ENCODE peak calls at places on chromosome 14, in ten cellular contexts. O, X, A, C, K, I, D, B, Y and U are unnamed samples.

GRCh38 chr14:74763803-74764531 is 851 bp downstream of the YLPM1 start:
- DNase-seq in O (peak; percentile 18), X (no peak), A (peak; percentile 17), C (peak; percentile 3), K (no peak), I (no peak), D (no peak), B (peak; percentile 43), Y (peak; percentile 22), U (no peak)

GRCh38 chr14:73249108-73249507 is 11.8 kb downstream of the PAPLN start:
- DNase-seq in O (no peak), X (no peak), A (no peak), C (no peak), K (no peak), I (no peak), D (no peak), B (no peak), Y (no peak), U (no peak)

GRCh38 chr14:37668646-37669045 is 73.2 kb downstream of the TTC6 start:
- DNase-seq in O (no peak), X (no peak), A (no peak), C (peak; percentile 30), K (no peak), I (no peak), D (no peak), B (no peak), Y (no peak), U (no peak)

GRCh38 chr14:50319721-50320120 is 7.6 kb downstream of the DMAC2L start:
- DNase-seq in O (no peak), X (no peak), A (no peak), C (no peak), K (no peak), I (no peak), D (no peak), B (no peak), Y (no peak), U (no peak)

GRCh38 chr14:88189840-88190191 is 133.3 kb downstream of the KCNK10 start:
- DNase-seq in O (no peak), X (no peak), A (no peak), C (no peak), K (no peak), I (no peak), D (no peak), B (no peak), Y (no peak), U (no peak)

GRCh38 chr14:101235042-101235871 is 326.0 kb upstream of the DIO3 start:
- DNase-seq in O (peak; percentile 55), X (no peak), A (peak; percentile 54), C (peak; percentile 37), K (no peak), I (peak; percentile 38), D (no peak), B (peak; percentile 78), Y (peak; percentile 78), U (no peak)

GRCh38 chr14:91261115-91261514 is 16.6 kb upstream of the GPR68 start:
- DNase-seq in O (no peak), X (no peak), A (no peak), C (no peak), K (no peak), I (no peak), D (peak; percentile 51), B (no peak), Y (no peak), U (no peak)

GRCh38 chr14:95229749-95230148 is 72.4 kb upstream of the DICER1 start:
- DNase-seq in O (no peak), X (no peak), A (no peak), C (no peak), K (no peak), I (no peak), D (no peak), B (no peak), Y (no peak), U (no peak)

GRCh38 chr14:100076133-100076532 is 10.9 kb downstream of the EVL start:
- DNase-seq in O (peak; percentile 96), X (no peak), A (no peak), C (no peak), K (no peak), I (no peak), D (no peak), B (peak; percentile 10), Y (no peak), U (no peak)